ENCODE peak calls at places on chromosome 16, in six cellular contexts. One of them, this sample, is unnamed.

GRCh38 chr16:59633996-59634579 is 900.0 kb upstream of the GOT2 start:
- DNase-seq in NCI-H2107: no peak
- DNase-seq in cardiac septum: no peak
- DNase-seq in HT-29: no peak
- DNase-seq in cardiac fibroblast: peak
- DNase-seq in NCI-H1092 treated with DMSO at 0.1 percent for 48 hours: no peak
- DNase-seq in this sample: no peak

GRCh38 chr16:67013823-67014640 is 14.9 kb upstream of the CBFB start:
- DNase-seq in cardiac septum: peak
- DNase-seq in cardiac fibroblast: peak
- DNase-seq in NCI-H2107: no peak
- DNase-seq in NCI-H1092 treated with DMSO at 0.1 percent for 48 hours: peak
- DNase-seq in HT-29: peak
- DNase-seq in this sample: peak

GRCh38 chr16:27650073-27650701 is 100.2 kb downstream of the KATNIP start:
- DNase-seq in cardiac septum: no peak
- DNase-seq in cardiac fibroblast: peak
- DNase-seq in NCI-H1092 treated with DMSO at 0.1 percent for 48 hours: no peak
- DNase-seq in HT-29: no peak
- DNase-seq in NCI-H2107: no peak
- DNase-seq in this sample: no peak

GRCh38 chr16:67129422-67129821 is 19.7 kb downstream of the PHAF1 start:
- DNase-seq in NCI-H1092 treated with DMSO at 0.1 percent for 48 hours: no peak
- DNase-seq in cardiac septum: no peak
- DNase-seq in cardiac fibroblast: no peak
- DNase-seq in HT-29: no peak
- DNase-seq in NCI-H2107: no peak
- DNase-seq in this sample: no peak

GRCh38 chr16:15822957-15823356 is 33.9 kb downstream of the MYH11 start:
- DNase-seq in cardiac septum: peak
- DNase-seq in NCI-H2107: no peak
- DNase-seq in cardiac fibroblast: no peak
- DNase-seq in HT-29: no peak
- DNase-seq in NCI-H1092 treated with DMSO at 0.1 percent for 48 hours: peak
- DNase-seq in this sample: no peak

GRCh38 chr16:84823484-84823883 is 3.7 kb downstream of the CRISPLD2 start:
- DNase-seq in cardiac septum: no peak
- DNase-seq in HT-29: no peak
- DNase-seq in NCI-H2107: no peak
- DNase-seq in NCI-H1092 treated with DMSO at 0.1 percent for 48 hours: no peak
- DNase-seq in cardiac fibroblast: peak
- DNase-seq in this sample: no peak

GRCh38 chr16:65070831-65071230 is 51.0 kb downstream of the CDH11 start:
- DNase-seq in NCI-H1092 treated with DMSO at 0.1 percent for 48 hours: peak
- DNase-seq in NCI-H2107: no peak
- DNase-seq in HT-29: peak
- DNase-seq in cardiac septum: no peak
- DNase-seq in cardiac fibroblast: peak
- DNase-seq in this sample: no peak

GRCh38 chr16:29315916-29316517 is 90.5 kb downstream of the NPIPB11 start:
- DNase-seq in cardiac fibroblast: no peak
- DNase-seq in HT-29: peak
- DNase-seq in NCI-H1092 treated with DMSO at 0.1 percent for 48 hours: peak
- DNase-seq in NCI-H2107: peak
- DNase-seq in cardiac septum: no peak
- DNase-seq in this sample: peak

GRCh38 chr16:57574646-57575467 is 32.4 kb downstream of the ADGRG5 start:
- DNase-seq in cardiac septum: no peak
- DNase-seq in cardiac fibroblast: no peak
- DNase-seq in NCI-H2107: no peak
- DNase-seq in HT-29: no peak
- DNase-seq in NCI-H1092 treated with DMSO at 0.1 percent for 48 hours: no peak
- DNase-seq in this sample: no peak

GRCh38 chr16:89009343-89010209 is 32.6 kb upstream of the CBFA2T3 start:
- DNase-seq in NCI-H1092 treated with DMSO at 0.1 percent for 48 hours: no peak
- DNase-seq in cardiac fibroblast: peak
- DNase-seq in HT-29: peak
- DNase-seq in cardiac septum: no peak
- DNase-seq in NCI-H2107: no peak
- DNase-seq in this sample: no peak

GRCh38 chr16:47938272-47938671 is 217.5 kb downstream of the ABCC12 start:
- DNase-seq in NCI-H2107: no peak
- DNase-seq in cardiac septum: no peak
- DNase-seq in cardiac fibroblast: no peak
- DNase-seq in HT-29: no peak
- DNase-seq in NCI-H1092 treated with DMSO at 0.1 percent for 48 hours: no peak
- DNase-seq in this sample: no peak

GRCh38 chr16:68287276-68288251 is 23.2 kb downstream of the SLC7A6OS start:
- DNase-seq in NCI-H2107: no peak
- DNase-seq in cardiac fibroblast: peak
- DNase-seq in NCI-H1092 treated with DMSO at 0.1 percent for 48 hours: no peak
- DNase-seq in HT-29: no peak
- DNase-seq in cardiac septum: peak
- DNase-seq in this sample: no peak

GRCh38 chr16:70692130-70692470 is 6.2 kb upstream of the MTSS2 start:
- DNase-seq in cardiac fibroblast: no peak
- DNase-seq in HT-29: no peak
- DNase-seq in NCI-H1092 treated with DMSO at 0.1 percent for 48 hours: no peak
- DNase-seq in NCI-H2107: no peak
- DNase-seq in cardiac septum: no peak
- DNase-seq in this sample: no peak

GRCh38 chr16:11625769-11626168 is 39.0 kb upstream of the LITAF start:
- DNase-seq in cardiac septum: no peak
- DNase-seq in NCI-H1092 treated with DMSO at 0.1 percent for 48 hours: no peak
- DNase-seq in HT-29: no peak
- DNase-seq in NCI-H2107: no peak
- DNase-seq in cardiac fibroblast: no peak
- DNase-seq in this sample: no peak

GRCh38 chr16:16083421-16084156 is 134.2 kb downstream of the ABCC1 start:
- DNase-seq in cardiac septum: no peak
- DNase-seq in NCI-H1092 treated with DMSO at 0.1 percent for 48 hours: no peak
- DNase-seq in cardiac fibroblast: peak
- DNase-seq in HT-29: no peak
- DNase-seq in NCI-H2107: no peak
- DNase-seq in this sample: no peak

GRCh38 chr16:62927122-62927521 is 890.9 kb upstream of the CDH8 start:
- DNase-seq in cardiac fibroblast: no peak
- DNase-seq in HT-29: no peak
- DNase-seq in cardiac septum: no peak
- DNase-seq in NCI-H2107: no peak
- DNase-seq in NCI-H1092 treated with DMSO at 0.1 percent for 48 hours: no peak
- DNase-seq in this sample: no peak

GRCh38 chr16:50261160-50261706 is 5.1 kb upstream of the ADCY7 start:
- DNase-seq in cardiac fibroblast: no peak
- DNase-seq in NCI-H2107: no peak
- DNase-seq in NCI-H1092 treated with DMSO at 0.1 percent for 48 hours: no peak
- DNase-seq in cardiac septum: no peak
- DNase-seq in HT-29: no peak
- DNase-seq in this sample: no peak

This sample was measured in NCI-H146.